ENCODE peak calls at places on chromosomes 16 and 17, in eight cellular contexts. N, W, C, T, J, G, B and P are unnamed samples.

GRCh38 chr17:12927541-12928425 is 90.0 kb downstream of the ELAC2 start:
- DNase-seq in N (peak; percentile 18), W (no peak), C (no peak), T (no peak), J (peak; percentile 72), G (no peak), B (no peak), P (no peak)

GRCh38 chr17:36001862-36002603 is 680 bp upstream of the CCL15 start:
- DNase-seq in N (no peak), W (no peak), C (no peak), T (no peak), J (no peak), G (peak; percentile 70), B (no peak), P (peak; percentile 91)

GRCh38 chr16:414395-415169 is 10.9 kb upstream of the RAB11FIP3 start:
- DNase-seq in N (no peak), W (no peak), C (no peak), T (no peak), J (no peak), G (no peak), B (no peak), P (no peak)

GRCh38 chr17:64154321-64155089 is 24.6 kb upstream of the ERN1 start:
- DNase-seq in N (no peak), W (no peak), C (no peak), T (no peak), J (no peak), G (no peak), B (no peak), P (no peak)

GRCh38 chr16:47599512-47599911 is 138.4 kb downstream of the PHKB start:
- DNase-seq in N (no peak), W (no peak), C (no peak), T (no peak), J (no peak), G (no peak), B (no peak), P (no peak)

GRCh38 chr17:74442670-74443515 is 11.0 kb downstream of the GPRC5C start:
- DNase-seq in N (peak; percentile 88), W (peak; percentile 93), C (peak; percentile 94), T (peak; percentile 60), J (peak; percentile 97), G (peak; percentile 95), B (no peak), P (peak; percentile 91)

GRCh38 chr17:4950075-4950756 is 703 bp upstream of the ENO3 start:
- DNase-seq in N (peak; percentile 63), W (peak; percentile 83), C (peak; percentile 93), T (peak; percentile 82), J (no peak), G (peak; percentile 61), B (no peak), P (peak; percentile 75)

GRCh38 chr17:7042507-7043194 is 1.2 kb downstream of the SLC16A11 start:
- DNase-seq in N (no peak), W (no peak), C (peak; percentile 84), T (peak; percentile 60), J (no peak), G (no peak), B (no peak), P (no peak)

GRCh38 chr16:78874241-78874983 is 726.1 kb downstream of the MAF start:
- DNase-seq in N (no peak), W (peak; percentile 72), C (no peak), T (no peak), J (no peak), G (no peak), B (no peak), P (no peak)

GRCh38 chr17:350706-351435 is 1.7 kb downstream of the RPH3AL start:
- DNase-seq in N (peak; percentile 81), W (peak; percentile 93), C (no peak), T (peak; percentile 71), J (peak; percentile 94), G (peak; percentile 76), B (no peak), P (peak; percentile 90)

GRCh38 chr16:46929378-46930332 is 43.8 kb downstream of the DNAJA2 start:
- DNase-seq in N (peak; percentile 52), W (peak; percentile 78), C (peak; percentile 75), T (peak; percentile 92), J (no peak), G (peak; percentile 80), B (peak; percentile 53), P (peak; percentile 73)

GRCh38 chr16:67248401-67249177 is at the start of gene SLC9A5:
- DNase-seq in N (peak; percentile 51), W (peak; percentile 75), C (peak; percentile 88), T (peak; percentile 86), J (no peak), G (no peak), B (no peak), P (no peak)

GRCh38 chr17:2610640-2611175 is 17.3 kb downstream of the PAFAH1B1 start:
- DNase-seq in N (no peak), W (no peak), C (no peak), T (no peak), J (no peak), G (no peak), B (no peak), P (no peak)

GRCh38 chr17:37273419-37274051 is 102.2 kb upstream of the C17orf78 start:
- DNase-seq in N (no peak), W (no peak), C (no peak), T (peak; percentile 9), J (no peak), G (no peak), B (no peak), P (no peak)

GRCh38 chr16:55622302-55622701 is 33.5 kb upstream of the SLC6A2 start:
- DNase-seq in N (no peak), W (no peak), C (no peak), T (no peak), J (no peak), G (no peak), B (no peak), P (no peak)

GRCh38 chr17:3888343-3889171 is 4.3 kb downstream of the CAMKK1 start:
- DNase-seq in N (peak; percentile 95), W (peak; percentile 97), C (peak; percentile 90), T (no peak), J (no peak), G (peak; percentile 81), B (no peak), P (peak; percentile 85)

GRCh38 chr17:12536021-12536420 is 129.7 kb upstream of the MYOCD start:
- DNase-seq in N (no peak), W (peak; percentile 69), C (no peak), T (no peak), J (no peak), G (peak; percentile 71), B (no peak), P (no peak)

DNA sequence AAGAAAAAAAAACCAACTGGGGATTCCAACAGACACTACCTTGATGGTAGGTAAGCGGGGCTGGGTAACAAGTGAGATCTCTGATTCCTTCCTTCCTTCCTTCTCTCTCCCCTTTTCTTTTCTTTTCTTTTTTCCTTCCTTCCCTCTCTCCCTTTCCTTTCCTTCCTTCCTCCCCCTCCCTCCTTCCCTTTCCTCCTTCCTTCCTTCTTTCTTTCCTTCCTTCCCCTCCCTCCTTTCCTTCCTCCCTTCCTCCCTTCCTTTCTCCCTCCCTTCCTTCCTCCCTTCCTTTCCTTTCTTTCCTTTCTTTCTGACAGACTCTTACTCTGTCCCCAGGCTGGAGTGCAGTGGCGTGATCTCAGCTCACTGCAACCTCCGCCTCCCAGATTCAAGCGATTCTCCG is 20.0 kb downstream of the OR2C1 start:
- DNase-seq in N (no peak), W (no peak), C (no peak), T (no peak), J (no peak), G (no peak), B (no peak), P (no peak)
- H3K27ac ChIP-seq in N (no peak overlapping the region), W (no peak overlapping the region), C (no peak overlapping the region), T (no peak overlapping the region), J (no peak overlapping the region), G (no peak overlapping the region), B (no peak overlapping the region), P (no peak overlapping the region)

DNA sequence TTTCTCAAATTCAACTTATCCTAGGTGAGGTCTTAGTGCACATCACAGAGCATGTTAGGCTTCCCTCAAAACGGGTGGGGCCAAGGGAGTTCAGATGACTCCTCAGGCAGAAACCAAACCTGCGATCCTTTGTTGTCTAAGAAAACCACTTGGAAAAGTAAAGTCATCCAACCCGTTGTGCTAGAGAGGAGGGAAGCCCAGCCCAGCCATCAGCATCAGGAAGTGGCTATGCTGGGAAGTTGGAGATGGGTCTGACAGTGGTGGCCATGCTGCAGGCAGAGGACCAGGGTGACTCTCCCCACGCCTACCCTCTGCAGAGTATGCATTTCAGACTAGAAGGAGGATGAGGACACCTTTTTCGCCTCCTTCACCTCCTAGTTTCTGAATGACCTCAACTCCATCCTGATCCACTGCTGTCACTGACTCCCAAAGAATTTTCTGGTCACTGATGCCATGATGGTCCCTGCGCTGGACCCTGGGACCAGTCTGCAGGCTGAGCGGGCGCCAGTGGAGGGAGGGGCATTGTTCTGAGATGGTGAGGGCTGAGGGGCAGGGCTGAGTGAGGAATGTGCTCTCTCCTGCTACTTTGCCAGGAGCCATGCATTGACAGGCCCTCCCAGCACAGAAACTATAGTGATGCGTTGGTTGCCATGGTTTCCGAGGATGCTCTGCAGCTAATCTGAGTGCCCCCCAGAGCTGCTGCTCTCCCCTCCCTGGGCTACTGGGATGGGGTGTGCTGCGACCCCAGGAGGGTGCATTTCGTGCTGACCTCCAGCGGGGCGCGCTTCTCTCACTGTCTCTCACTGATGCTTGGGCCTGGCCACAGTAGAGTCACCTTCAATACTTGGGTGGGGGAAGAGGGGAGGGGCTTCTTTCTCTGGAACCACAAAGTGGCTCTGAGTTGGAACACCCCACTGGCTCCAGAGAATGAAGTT is 20.4 kb downstream of the ALOX12B start:
- DNase-seq in N (no peak), W (no peak), C (no peak), T (no peak), J (no peak), G (no peak), B (no peak), P (no peak)
- H3K27me3 ChIP-seq in N (no peaks in the 10 kb centered on the region), W (peaks cover 10% of the 10 kb centered on the region), C (peaks cover 6% of the 10 kb centered on the region), T (peaks cover 75% of the 10 kb centered on the region), J (no peaks in the 10 kb centered on the region), G (peaks cover 38% of the 10 kb centered on the region), B (peaks cover 48% of the 10 kb centered on the region), P (peaks cover 39% of the 10 kb centered on the region)

GRCh38 chr16:9260665-9261064 is 169.2 kb downstream of the HAPSTR1 start:
- DNase-seq in N (no peak), W (no peak), C (no peak), T (no peak), J (no peak), G (peak; percentile 45), B (no peak), P (peak; percentile 37)
- TF ChIP-seq EP300 in N (no peak), W (no peak), C (no peak), T (no peak), J (no peak), G (no peak), B (no peak), P (no peak)

GRCh38 chr16:18788828-18789514 is 1.2 kb downstream of the RPS15A start:
- DNase-seq in N (no peak), W (no peak), C (no peak), T (no peak), J (no peak), G (no peak), B (no peak), P (no peak)

GRCh38 chr16:18784917-18785623 is 5.1 kb downstream of the RPS15A start:
- DNase-seq in N (no peak), W (no peak), C (no peak), T (no peak), J (no peak), G (no peak), B (no peak), P (no peak)

GRCh38 chr16:18792836-18793433 is 2.8 kb upstream of the RPS15A start:
- DNase-seq in N (no peak), W (no peak), C (no peak), T (no peak), J (no peak), G (no peak), B (no peak), P (no peak)

GRCh38 chr16:18789515-18789849 is 652 bp downstream of the RPS15A start:
- DNase-seq in N (no peak), W (no peak), C (no peak), T (no peak), J (no peak), G (no peak), B (no peak), P (no peak)

GRCh38 chr16:18789850-18790706 is at the start of gene RPS15A:
- DNase-seq in N (peak; percentile 96), W (peak; percentile 98), C (peak; percentile 93), T (peak; percentile 97), J (peak; percentile 98), G (peak; percentile 94), B (peak; percentile 94), P (peak; percentile 95)
- H3K27ac ChIP-seq in N (peak within 1 kb of the TSS; percentile 61), W (peak within 1 kb of the TSS; percentile 89), C (peak within 1 kb of the TSS; percentile 85), T (peak within 1 kb of the TSS; percentile 86), J (peak within 1 kb of the TSS; percentile 82), G (peak within 1 kb of the TSS; percentile 89), B (peak within 1 kb of the TSS; percentile 97), P (peak within 1 kb of the TSS; percentile 91)